ENCODE peak calls at places on chromosomes 12 and 14, in seven cellular contexts. One of them, this sample, is unnamed.

GRCh38 chr14:25090716-25091454 is 40.9 kb upstream of the STXBP6 start:
- DNase-seq in CD8-positive, alpha-beta T cell: no peak
- DNase-seq in left ventricle myocardium inferior: no peak
- DNase-seq in OCI-LY7: no peak
- DNase-seq in esophagus muscularis mucosa: no peak
- DNase-seq in cardiac fibroblast: peak
- DNase-seq in NB4: no peak
- DNase-seq in this sample: no peak

GRCh38 chr12:103387385-103387784 is 108.4 kb downstream of the C12orf42 start:
- DNase-seq in CD8-positive, alpha-beta T cell: no peak
- DNase-seq in left ventricle myocardium inferior: no peak
- DNase-seq in OCI-LY7: no peak
- DNase-seq in esophagus muscularis mucosa: no peak
- DNase-seq in cardiac fibroblast: no peak
- DNase-seq in NB4: no peak
- DNase-seq in this sample: no peak

GRCh38 chr12:116771651-116772050 is 33.5 kb downstream of the RNFT2 start:
- DNase-seq in CD8-positive, alpha-beta T cell: no peak
- DNase-seq in left ventricle myocardium inferior: no peak
- DNase-seq in OCI-LY7: no peak
- DNase-seq in esophagus muscularis mucosa: no peak
- DNase-seq in cardiac fibroblast: no peak
- DNase-seq in NB4: no peak
- DNase-seq in this sample: no peak

GRCh38 chr12:107557026-107557425 is 128.6 kb upstream of the PWP1 start:
- DNase-seq in CD8-positive, alpha-beta T cell: no peak
- DNase-seq in left ventricle myocardium inferior: no peak
- DNase-seq in OCI-LY7: no peak
- DNase-seq in esophagus muscularis mucosa: peak
- DNase-seq in cardiac fibroblast: no peak
- DNase-seq in NB4: no peak
- DNase-seq in this sample: no peak

GRCh38 chr12:124500232-124501079 is 67.0 kb downstream of the NCOR2 start:
- DNase-seq in CD8-positive, alpha-beta T cell: no peak
- DNase-seq in left ventricle myocardium inferior: no peak
- DNase-seq in OCI-LY7: no peak
- DNase-seq in esophagus muscularis mucosa: no peak
- DNase-seq in cardiac fibroblast: peak
- DNase-seq in NB4: no peak
- DNase-seq in this sample: no peak

GRCh38 chr14:46250113-46250703 is 401.4 kb downstream of the RPL10L start:
- DNase-seq in CD8-positive, alpha-beta T cell: no peak
- DNase-seq in left ventricle myocardium inferior: no peak
- DNase-seq in OCI-LY7: peak
- DNase-seq in esophagus muscularis mucosa: no peak
- DNase-seq in cardiac fibroblast: peak
- DNase-seq in NB4: peak
- DNase-seq in this sample: peak

GRCh38 chr12:54997914-54998507 is 13.4 kb upstream of the TESPA1 start:
- DNase-seq in CD8-positive, alpha-beta T cell: no peak
- DNase-seq in left ventricle myocardium inferior: no peak
- DNase-seq in OCI-LY7: no peak
- DNase-seq in esophagus muscularis mucosa: peak
- DNase-seq in cardiac fibroblast: no peak
- DNase-seq in NB4: no peak
- DNase-seq in this sample: no peak

GRCh38 chr12:51008329-51008728 is 17.9 kb downstream of the SLC11A2 start:
- DNase-seq in CD8-positive, alpha-beta T cell: no peak
- DNase-seq in left ventricle myocardium inferior: no peak
- DNase-seq in OCI-LY7: no peak
- DNase-seq in esophagus muscularis mucosa: no peak
- DNase-seq in cardiac fibroblast: no peak
- DNase-seq in NB4: no peak
- DNase-seq in this sample: no peak

GRCh38 chr12:112340983-112341840 is 41.0 kb downstream of the HECTD4 start:
- DNase-seq in CD8-positive, alpha-beta T cell: no peak
- DNase-seq in left ventricle myocardium inferior: no peak
- DNase-seq in OCI-LY7: no peak
- DNase-seq in esophagus muscularis mucosa: no peak
- DNase-seq in cardiac fibroblast: no peak
- DNase-seq in NB4: no peak
- DNase-seq in this sample: no peak

GRCh38 chr14:53619625-53620324 is 336.9 kb downstream of the BMP4 start:
- DNase-seq in CD8-positive, alpha-beta T cell: no peak
- DNase-seq in left ventricle myocardium inferior: no peak
- DNase-seq in OCI-LY7: no peak
- DNase-seq in esophagus muscularis mucosa: no peak
- DNase-seq in cardiac fibroblast: peak
- DNase-seq in NB4: no peak
- DNase-seq in this sample: no peak

GRCh38 chr12:130236421-130236820 is 74.2 kb downstream of the FZD10 start:
- DNase-seq in CD8-positive, alpha-beta T cell: no peak
- DNase-seq in left ventricle myocardium inferior: no peak
- DNase-seq in OCI-LY7: no peak
- DNase-seq in esophagus muscularis mucosa: no peak
- DNase-seq in cardiac fibroblast: no peak
- DNase-seq in NB4: no peak
- DNase-seq in this sample: no peak

GRCh38 chr14:29805415-29806123 is 122.1 kb downstream of the PRKD1 start:
- DNase-seq in CD8-positive, alpha-beta T cell: no peak
- DNase-seq in left ventricle myocardium inferior: peak
- DNase-seq in OCI-LY7: no peak
- DNase-seq in esophagus muscularis mucosa: no peak
- DNase-seq in cardiac fibroblast: peak
- DNase-seq in NB4: peak
- DNase-seq in this sample: no peak

GRCh38 chr14:45658917-45659299 is 405.9 kb upstream of the MIS18BP1 start:
- DNase-seq in CD8-positive, alpha-beta T cell: no peak
- DNase-seq in left ventricle myocardium inferior: no peak
- DNase-seq in OCI-LY7: no peak
- DNase-seq in esophagus muscularis mucosa: no peak
- DNase-seq in cardiac fibroblast: no peak
- DNase-seq in NB4: no peak
- DNase-seq in this sample: no peak

GRCh38 chr12:131097247-131098177 is 143.8 kb downstream of the ADGRD1 start:
- DNase-seq in CD8-positive, alpha-beta T cell: no peak
- DNase-seq in left ventricle myocardium inferior: peak
- DNase-seq in OCI-LY7: no peak
- DNase-seq in esophagus muscularis mucosa: no peak
- DNase-seq in cardiac fibroblast: no peak
- DNase-seq in NB4: no peak
- DNase-seq in this sample: no peak

GRCh38 chr12:32589165-32589891 is 89.8 kb upstream of the DNM1L start:
- DNase-seq in CD8-positive, alpha-beta T cell: no peak
- DNase-seq in left ventricle myocardium inferior: no peak
- DNase-seq in OCI-LY7: no peak
- DNase-seq in esophagus muscularis mucosa: no peak
- DNase-seq in cardiac fibroblast: no peak
- DNase-seq in NB4: peak
- DNase-seq in this sample: no peak

GRCh38 chr12:19185262-19185929 is 55.9 kb downstream of the PLEKHA5 start:
- DNase-seq in CD8-positive, alpha-beta T cell: no peak
- DNase-seq in left ventricle myocardium inferior: no peak
- DNase-seq in OCI-LY7: no peak
- DNase-seq in esophagus muscularis mucosa: no peak
- DNase-seq in cardiac fibroblast: no peak
- DNase-seq in NB4: no peak
- DNase-seq in this sample: no peak

GRCh38 chr12:19179986-19180385 is 50.5 kb downstream of the PLEKHA5 start:
- DNase-seq in CD8-positive, alpha-beta T cell: no peak
- DNase-seq in left ventricle myocardium inferior: no peak
- DNase-seq in OCI-LY7: no peak
- DNase-seq in esophagus muscularis mucosa: no peak
- DNase-seq in cardiac fibroblast: no peak
- DNase-seq in NB4: no peak
- DNase-seq in this sample: no peak

GRCh38 chr12:19186722-19187661 is 57.5 kb downstream of the PLEKHA5 start:
- DNase-seq in CD8-positive, alpha-beta T cell: no peak
- DNase-seq in left ventricle myocardium inferior: no peak
- DNase-seq in OCI-LY7: peak
- DNase-seq in esophagus muscularis mucosa: no peak
- DNase-seq in cardiac fibroblast: peak
- DNase-seq in NB4: peak
- DNase-seq in this sample: peak

GRCh38 chr12:19181666-19182426 is 52.3 kb downstream of the PLEKHA5 start:
- DNase-seq in CD8-positive, alpha-beta T cell: no peak
- DNase-seq in left ventricle myocardium inferior: no peak
- DNase-seq in OCI-LY7: no peak
- DNase-seq in esophagus muscularis mucosa: no peak
- DNase-seq in cardiac fibroblast: peak
- DNase-seq in NB4: peak
- DNase-seq in this sample: no peak

GRCh38 chr12:19183121-19183838 is 53.7 kb downstream of the PLEKHA5 start:
- DNase-seq in CD8-positive, alpha-beta T cell: no peak
- DNase-seq in left ventricle myocardium inferior: no peak
- DNase-seq in OCI-LY7: no peak
- DNase-seq in esophagus muscularis mucosa: no peak
- DNase-seq in cardiac fibroblast: peak
- DNase-seq in NB4: peak
- DNase-seq in this sample: no peak
- TF ChIP-seq CTCF in CD8-positive, alpha-beta T cell: no peak
- TF ChIP-seq CTCF in left ventricle myocardium inferior: peak
- TF ChIP-seq CTCF in OCI-LY7: no peak
- TF ChIP-seq CTCF in esophagus muscularis mucosa: peak
- TF ChIP-seq CTCF in cardiac fibroblast: peak
- TF ChIP-seq CTCF in NB4: peak
- TF ChIP-seq CTCF in this sample: no peak

DNA sequence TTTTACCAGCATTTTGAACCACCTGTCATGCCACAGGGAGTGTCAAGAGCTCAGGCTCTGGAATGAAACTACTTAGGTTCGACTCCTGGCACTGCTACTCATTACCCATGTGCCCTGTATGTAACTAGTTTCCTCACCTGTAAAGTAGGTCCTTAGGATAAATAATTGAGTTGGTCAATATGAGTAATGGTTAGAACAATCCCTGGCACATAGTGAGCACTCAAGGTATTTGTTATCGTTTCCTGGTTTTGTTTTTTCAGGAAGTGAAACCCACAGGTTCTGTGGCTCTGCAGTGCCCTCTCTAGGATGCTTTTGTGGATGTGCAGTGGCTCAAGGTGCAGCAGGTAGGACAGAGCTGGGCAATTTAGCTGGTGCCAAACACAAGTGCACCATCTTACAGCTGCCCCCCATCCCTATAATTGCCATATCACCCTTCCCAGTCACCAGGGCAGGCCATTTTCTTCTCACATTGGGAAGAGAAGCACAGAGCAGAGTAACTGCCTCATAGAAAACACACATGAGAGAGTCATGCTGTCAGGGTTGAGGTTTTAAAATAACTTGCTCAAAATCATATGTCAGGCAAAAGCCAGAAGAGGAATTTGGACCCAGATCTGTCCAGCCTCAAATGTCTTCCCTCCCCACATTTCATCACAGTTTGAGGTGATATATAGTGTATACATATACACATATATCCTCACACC is 297.5 kb downstream of the RPAP3 start:
- DNase-seq in CD8-positive, alpha-beta T cell: no peak
- DNase-seq in left ventricle myocardium inferior: no peak
- DNase-seq in OCI-LY7: peak
- DNase-seq in esophagus muscularis mucosa: no peak
- DNase-seq in cardiac fibroblast: no peak
- DNase-seq in NB4: peak
- DNase-seq in this sample: peak
- TF ChIP-seq CTCF in CD8-positive, alpha-beta T cell: peak
- TF ChIP-seq CTCF in left ventricle myocardium inferior: peak
- TF ChIP-seq CTCF in OCI-LY7: peak
- TF ChIP-seq CTCF in esophagus muscularis mucosa: no peak
- TF ChIP-seq CTCF in cardiac fibroblast: peak
- TF ChIP-seq CTCF in NB4: peak
- TF ChIP-seq CTCF in this sample: peak

GRCh38 chr12:6093764-6094163 is 30.7 kb downstream of the VWF start:
- DNase-seq in CD8-positive, alpha-beta T cell: no peak
- DNase-seq in left ventricle myocardium inferior: no peak
- DNase-seq in OCI-LY7: no peak
- DNase-seq in esophagus muscularis mucosa: no peak
- DNase-seq in cardiac fibroblast: no peak
- DNase-seq in NB4: no peak
- DNase-seq in this sample: no peak

GRCh38 chr12:6097384-6097783 is 27.1 kb downstream of the VWF start:
- DNase-seq in CD8-positive, alpha-beta T cell: no peak
- DNase-seq in left ventricle myocardium inferior: no peak
- DNase-seq in OCI-LY7: no peak
- DNase-seq in esophagus muscularis mucosa: no peak
- DNase-seq in cardiac fibroblast: no peak
- DNase-seq in NB4: no peak
- DNase-seq in this sample: no peak

GRCh38 chr12:6092784-6093722 is 31.4 kb downstream of the VWF start:
- DNase-seq in CD8-positive, alpha-beta T cell: no peak
- DNase-seq in left ventricle myocardium inferior: no peak
- DNase-seq in OCI-LY7: no peak
- DNase-seq in esophagus muscularis mucosa: no peak
- DNase-seq in cardiac fibroblast: peak
- DNase-seq in NB4: peak
- DNase-seq in this sample: no peak

GRCh38 chr12:6096527-6096926 is 27.9 kb downstream of the VWF start:
- DNase-seq in CD8-positive, alpha-beta T cell: no peak
- DNase-seq in left ventricle myocardium inferior: no peak
- DNase-seq in OCI-LY7: no peak
- DNase-seq in esophagus muscularis mucosa: no peak
- DNase-seq in cardiac fibroblast: no peak
- DNase-seq in NB4: peak
- DNase-seq in this sample: no peak

DNA sequence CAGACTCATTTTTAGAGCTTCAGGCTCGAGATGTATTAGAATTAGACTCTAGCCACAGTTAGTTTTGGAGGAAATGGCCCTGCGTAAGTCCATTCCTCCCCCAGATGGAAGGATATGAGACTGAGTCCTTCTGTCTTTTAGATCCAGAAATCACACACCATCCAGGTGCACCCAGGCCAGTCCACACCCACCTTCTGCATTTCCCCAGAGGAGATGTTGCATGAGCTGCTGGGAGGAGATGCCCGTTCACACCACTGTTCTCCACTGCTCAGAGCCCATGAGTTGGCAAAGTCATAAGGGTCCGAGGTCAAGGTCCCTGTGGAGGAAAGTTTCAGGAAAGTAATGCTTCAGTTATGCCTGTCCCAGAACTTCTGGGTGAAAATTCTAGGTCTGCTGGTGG is 29.2 kb downstream of the VWF start:
- DNase-seq in CD8-positive, alpha-beta T cell: no peak
- DNase-seq in left ventricle myocardium inferior: no peak
- DNase-seq in OCI-LY7: no peak
- DNase-seq in esophagus muscularis mucosa: no peak
- DNase-seq in cardiac fibroblast: no peak
- DNase-seq in NB4: no peak
- DNase-seq in this sample: no peak
- TF ChIP-seq CTCF in CD8-positive, alpha-beta T cell: no peak
- TF ChIP-seq CTCF in left ventricle myocardium inferior: no peak
- TF ChIP-seq CTCF in OCI-LY7: no peak
- TF ChIP-seq CTCF in esophagus muscularis mucosa: no peak
- TF ChIP-seq CTCF in cardiac fibroblast: no peak
- TF ChIP-seq CTCF in NB4: no peak
- TF ChIP-seq CTCF in this sample: no peak

DNA sequence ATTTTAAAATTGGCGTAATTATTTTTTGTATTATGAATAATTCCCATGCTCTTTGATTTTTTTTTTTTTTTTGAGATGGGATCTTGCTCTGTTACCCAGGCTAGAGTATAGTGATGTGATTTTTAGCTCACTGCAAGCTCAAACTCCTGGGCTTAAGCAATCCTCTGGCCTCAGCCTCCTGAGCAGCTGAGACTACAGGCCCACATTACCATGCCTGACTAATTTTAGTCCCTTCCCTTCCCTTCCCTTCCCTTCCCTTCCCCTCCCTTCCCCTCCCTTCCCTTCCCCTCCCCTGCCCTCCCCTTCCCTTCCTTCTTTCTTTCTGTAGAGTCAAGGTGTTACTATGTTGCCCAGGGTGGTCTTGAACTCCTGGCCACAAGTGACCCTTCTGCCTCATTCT is 9.4 kb upstream of the KIF26A start:
- DNase-seq in CD8-positive, alpha-beta T cell: no peak
- DNase-seq in left ventricle myocardium inferior: no peak
- DNase-seq in OCI-LY7: no peak
- DNase-seq in esophagus muscularis mucosa: no peak
- DNase-seq in cardiac fibroblast: no peak
- DNase-seq in NB4: no peak
- DNase-seq in this sample: no peak
- TF ChIP-seq CTCF in CD8-positive, alpha-beta T cell: no peak
- TF ChIP-seq CTCF in left ventricle myocardium inferior: no peak
- TF ChIP-seq CTCF in OCI-LY7: no peak
- TF ChIP-seq CTCF in esophagus muscularis mucosa: no peak
- TF ChIP-seq CTCF in cardiac fibroblast: no peak
- TF ChIP-seq CTCF in NB4: no peak
- TF ChIP-seq CTCF in this sample: no peak

This sample was measured in GM13976.